ENCODE peak calls at places on chromosomes 13 and 19, in eight cellular contexts. F is GM23338, J is neural progenitor cell, C is GM23248, P is SK-N-SH, B is hepatocyte, O is PC-3, D is OCI-LY7. N is an unnamed sample.

GRCh38 chr19:40774916-40775631 is at the start of gene MIA:
- DNase-seq in O (no peak), J (no peak), F (no peak), P (no peak), B (no peak), D (no peak), C (no peak), N (no peak)

GRCh38 chr19:31071157-31071855 is 277.9 kb downstream of the TSHZ3 start:
- DNase-seq in P (no peak), B (peak), D (no peak), J (no peak), O (no peak), C (no peak), F (peak), N (no peak)

GRCh38 chr19:52991021-52991420 is 22.7 kb upstream of the ERVV-1 start:
- DNase-seq in F (no peak), C (no peak), J (no peak), B (no peak), O (no peak), D (no peak), P (no peak), N (no peak)

GRCh38 chr13:94683426-94683825 is 28.9 kb downstream of the SOX21 start:
- DNase-seq in J (no peak), O (no peak), P (no peak), C (peak), F (peak), B (no peak), D (no peak), N (no peak)

GRCh38 chr19:18049390-18049789 is 37.3 kb downstream of the IL12RB1 start:
- DNase-seq in B (no peak), C (peak), O (no peak), P (no peak), J (no peak), F (no peak), D (no peak), N (no peak)

GRCh38 chr13:98782654-98783053 is 30.2 kb upstream of the SLC15A1 start:
- DNase-seq in B (no peak), F (no peak), J (no peak), D (no peak), O (no peak), P (no peak), C (peak), N (no peak)

GRCh38 chr13:68056816-68057710 is 826.9 kb upstream of the PCDH9 start:
- DNase-seq in P (no peak), J (no peak), O (peak), D (peak), B (peak), F (peak), C (no peak), N (no peak)

GRCh38 chr13:72462726-72463125 is 264.7 kb downstream of the MZT1 start:
- DNase-seq in O (no peak), F (no peak), P (no peak), B (no peak), C (no peak), J (no peak), D (no peak), N (no peak)

GRCh38 chr19:29560313-29561075 is 34.7 kb downstream of the VSTM2B start:
- DNase-seq in F (no peak), D (no peak), J (no peak), O (no peak), C (no peak), P (no peak), B (no peak), N (no peak)

GRCh38 chr13:31697290-31697689 is 42.0 kb upstream of the RXFP2 start:
- DNase-seq in P (no peak), O (no peak), B (no peak), J (no peak), C (peak), F (no peak), D (no peak), N (no peak)

GRCh38 chr13:42048625-42049453 is at the start of gene DGKH:
- DNase-seq in D (peak), J (peak), B (peak), F (peak), C (peak), O (peak), P (peak), N (peak)

GRCh38 chr19:56834564-56835375 is 5.8 kb downstream of the PEG3 start:
- DNase-seq in F (no peak), B (no peak), O (no peak), C (peak), J (no peak), D (no peak), P (no peak), N (no peak)

GRCh38 chr13:85431720-85432119 is 367.5 kb downstream of the SLITRK6 start:
- DNase-seq in O (no peak), D (no peak), P (no peak), J (no peak), C (no peak), B (no peak), F (no peak), N (no peak)

GRCh38 chr19:13055213-13056051 is 47.2 kb downstream of the LYL1 start:
- DNase-seq in C (peak), J (peak), F (peak), B (peak), D (no peak), O (peak), P (peak), N (no peak)

GRCh38 chr19:11872624-11873023 is 15.0 kb upstream of the ZNF69 start:
- DNase-seq in O (no peak), D (no peak), C (no peak), F (no peak), B (no peak), P (no peak), J (no peak), N (no peak)

GRCh38 chr19:17209126-17210036 is 5.8 kb upstream of the USE1 start:
- DNase-seq in F (peak), O (peak), P (peak), C (peak), J (peak), B (peak), D (peak), N (peak)

GRCh38 chr19:55526216-55527196 is 10.4 kb downstream of the SBK2 start:
- DNase-seq in D (no peak), C (peak), J (no peak), P (peak), F (peak), O (peak), B (peak), N (no peak)

GRCh38 chr13:113192279-113192678 is 16.2 kb downstream of the PCID2 start:
- DNase-seq in C (no peak), B (no peak), P (no peak), D (no peak), F (no peak), J (no peak), O (no peak), N (no peak)

GRCh38 chr19:7715671-7716070 is 13.7 kb upstream of the FCER2 start:
- DNase-seq in P (no peak), D (no peak), F (no peak), O (no peak), J (no peak), C (no peak), B (no peak), N (no peak)

GRCh38 chr13:98416408-98416807 is 160.5 kb downstream of the STK24 start:
- DNase-seq in O (peak), P (no peak), F (no peak), J (no peak), D (no peak), C (no peak), B (peak), N (no peak)

GRCh38 chr19:49857834-49858590 is 7.1 kb downstream of the PTOV1 start:
- DNase-seq in B (no peak), O (no peak), F (no peak), C (no peak), D (peak), P (no peak), J (no peak), N (no peak)

GRCh38 chr19:39731685-39732084 is 6.1 kb downstream of the CLC start:
- DNase-seq in J (no peak), O (no peak), C (no peak), P (no peak), B (no peak), F (no peak), D (no peak), N (no peak)

GRCh38 chr13:23579886-23580706 is 9.9 kb downstream of the TNFRSF19 start:
- DNase-seq in D (no peak), C (peak), F (peak), P (no peak), B (no peak), O (peak), J (peak), N (no peak)

GRCh38 chr13:64314286-64314685 is 2898.6 kb upstream of the PCDH20 start:
- DNase-seq in P (no peak), F (no peak), J (no peak), O (peak), B (no peak), D (no peak), C (no peak), N (no peak)

GRCh38 chr19:10712041-10712440 is 5.8 kb upstream of the DNM2 start:
- DNase-seq in O (no peak), J (no peak), C (no peak), F (peak), P (no peak), B (no peak), D (no peak), N (no peak)
- TF ChIP-seq EZH2phosphoT487 in O (no peak), J (no peak), C (no peak), F (no peak), P (no peak), B (no peak), D (no peak), N (no peak)

DNA sequence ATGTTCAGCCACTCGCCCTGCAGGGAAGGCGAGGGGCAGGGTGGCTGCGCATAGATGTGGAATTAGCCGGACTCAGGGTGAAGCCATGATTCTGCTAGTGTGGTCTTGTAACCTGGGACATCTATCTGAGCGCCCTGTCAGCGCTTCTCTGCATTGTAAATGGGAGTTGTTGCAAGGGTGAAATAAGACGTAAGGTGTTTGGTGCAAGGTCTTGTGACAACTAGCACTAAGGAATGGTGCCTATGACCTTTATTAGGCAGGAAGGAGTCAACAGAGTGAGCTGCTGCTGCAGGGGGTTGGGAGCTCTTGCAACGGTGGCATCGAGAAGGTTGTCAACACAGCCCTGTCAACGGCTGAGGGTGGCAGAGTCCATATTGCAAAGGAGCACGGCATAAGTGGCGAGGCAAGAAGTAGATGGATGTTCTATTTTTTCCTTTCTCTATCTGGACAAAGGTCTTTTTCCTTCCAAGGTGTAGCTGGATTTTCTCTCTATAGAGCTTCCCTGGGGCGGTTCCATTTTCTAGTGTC is 49.3 kb downstream of the IRS2 start:
- DNase-seq in F (no peak), B (no peak), J (no peak), D (no peak), C (no peak), P (no peak), O (no peak), N (no peak)
- H3K27ac ChIP-seq in F (no peak), B (no peak), J (no peak), D (no peak), C (no peak), P (no peak), O (no peak), N (no peak)

DNA sequence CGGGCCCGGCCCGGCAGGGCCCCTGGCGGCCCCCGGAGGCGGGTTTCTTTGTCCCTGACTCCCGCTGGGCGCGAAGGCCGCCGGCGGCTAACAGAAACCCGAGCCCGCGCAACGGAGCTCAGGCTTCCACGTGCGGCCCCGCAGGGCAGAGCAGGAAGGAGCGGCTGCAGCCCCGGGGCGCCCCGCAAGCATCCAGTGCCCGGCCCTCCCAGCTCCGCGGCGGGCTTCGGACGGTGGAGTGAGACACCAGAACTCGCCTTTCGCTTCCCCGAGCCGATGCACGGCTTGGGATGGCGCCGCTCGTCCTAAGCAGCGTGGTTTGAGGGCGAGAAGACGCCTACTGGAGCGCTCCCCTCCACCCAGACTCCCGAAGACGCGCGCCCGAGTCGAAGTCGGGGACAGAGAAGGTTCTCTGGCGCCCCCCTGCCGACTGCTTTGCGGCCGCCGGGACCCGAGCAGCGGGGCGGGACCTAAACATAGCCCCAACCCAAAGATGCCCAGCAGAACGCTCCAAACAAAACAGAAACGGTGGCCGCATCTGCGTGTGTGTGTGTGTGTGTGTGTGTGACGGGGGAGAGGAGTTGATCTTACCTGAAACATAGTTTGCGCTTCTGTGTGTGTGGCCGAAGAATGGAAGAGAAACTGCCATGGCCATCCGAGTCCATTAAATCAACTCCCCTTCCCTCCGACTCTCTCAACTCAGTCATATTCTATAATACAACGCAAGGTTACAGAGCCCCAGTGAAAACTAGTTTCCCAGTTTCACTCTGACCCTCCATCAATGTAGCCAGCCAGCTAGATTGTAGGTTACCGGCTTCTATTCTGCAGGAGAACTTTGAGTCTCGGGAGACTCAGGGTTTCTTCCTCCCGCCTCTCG is 629 bp upstream of the FGF9 start:
- DNase-seq in O (no peak), D (peak), B (peak), C (peak), P (peak), F (peak), J (peak), N (no peak)
- TF ChIP-seq EZH2phosphoT487 in O (no peak), D (no peak), B (no peak), C (no peak), P (no peak), F (no peak), J (no peak), N (no peak)

GRCh38 chr13:40194204-40194806 is 472.1 kb downstream of the FOXO1 start:
- DNase-seq in F (no peak), B (no peak), D (no peak), C (peak), O (no peak), P (no peak), J (no peak), N (no peak)

GRCh38 chr13:40191186-40191980 is 475.1 kb downstream of the FOXO1 start:
- DNase-seq in D (no peak), B (peak), P (no peak), C (peak), J (no peak), O (no peak), F (no peak), N (no peak)

GRCh38 chr13:40193290-40194203 is 472.9 kb downstream of the FOXO1 start:
- DNase-seq in J (no peak), F (no peak), D (no peak), P (no peak), O (no peak), C (peak), B (no peak), N (no peak)

GRCh38 chr13:40190656-40191100 is 475.8 kb downstream of the FOXO1 start:
- DNase-seq in P (peak), C (peak), F (no peak), D (peak), J (peak), B (peak), O (peak), N (no peak)

DNA sequence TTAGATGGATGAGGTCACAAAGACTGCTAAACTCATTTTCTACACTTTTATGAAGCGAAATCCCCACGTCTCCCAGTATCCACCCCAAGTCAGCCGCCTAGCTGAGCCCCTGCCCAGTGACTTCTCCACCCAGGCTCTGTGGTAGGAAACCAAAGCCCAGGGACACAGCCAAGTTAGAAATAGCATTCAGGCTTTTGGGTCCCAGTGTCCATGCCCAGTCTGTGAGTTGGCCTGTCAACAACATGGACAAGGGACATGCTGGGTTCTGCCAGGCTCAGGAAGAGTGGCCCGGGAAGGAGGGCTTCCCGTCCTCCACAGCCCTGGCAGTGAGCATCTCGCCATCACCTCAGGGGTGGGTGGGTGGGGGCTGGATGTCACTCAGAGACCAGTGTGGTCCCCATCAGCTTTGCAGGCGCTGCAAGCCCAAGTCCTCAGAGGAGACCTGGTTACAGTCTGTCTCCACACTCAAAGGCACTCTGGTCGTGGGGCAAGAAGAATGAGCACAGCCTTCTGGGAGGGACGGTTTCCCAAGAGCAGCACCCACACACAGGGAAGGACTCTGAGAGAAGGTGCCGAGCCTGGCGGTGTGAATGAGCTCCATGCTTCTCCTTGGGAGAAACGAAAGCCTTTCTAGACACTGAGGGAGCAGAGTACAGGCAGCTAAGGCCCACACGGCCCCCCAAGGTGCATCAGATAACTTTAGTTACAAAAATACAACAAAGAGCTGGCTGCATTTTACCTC is 473.8 kb downstream of the FOXO1 start:
- DNase-seq in J (no peak), B (no peak), O (no peak), C (peak), F (no peak), D (no peak), P (no peak), N (no peak)
- H3K27ac ChIP-seq in J (no peak), B (no peak), O (no peak), C (peak), F (no peak), D (no peak), P (no peak), N (no peak)

DNA sequence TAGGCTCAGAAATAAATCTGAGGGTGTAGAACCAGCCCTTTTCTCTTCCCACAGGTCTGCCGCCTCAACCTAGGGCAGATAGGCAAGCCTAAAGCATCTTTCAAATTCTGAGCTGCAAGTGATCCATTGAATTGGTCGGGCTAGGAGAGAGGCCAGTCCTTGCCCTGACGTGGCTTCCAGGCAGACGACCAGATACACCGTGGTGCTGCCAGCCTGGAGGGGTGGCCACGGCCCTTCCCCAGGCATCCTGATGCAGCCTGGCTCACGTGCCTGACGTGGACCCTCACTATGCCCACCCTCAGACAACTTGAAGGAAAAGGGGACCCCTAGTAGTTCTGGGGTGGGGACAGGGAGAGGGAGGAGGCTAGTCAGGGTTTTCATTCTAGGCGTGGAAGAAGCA is 859.3 kb upstream of the KLHL1 start:
- DNase-seq in P (no peak), D (no peak), F (no peak), C (no peak), O (no peak), B (no peak), J (no peak), N (no peak)
- TF ChIP-seq EZH2phosphoT487 in P (no peak), D (no peak), F (no peak), C (no peak), O (no peak), B (no peak), J (no peak), N (no peak)

GRCh38 chr19:3766520-3766919 is 4.0 kb downstream of the MRPL54 start:
- DNase-seq in O (no peak), P (no peak), D (no peak), J (no peak), C (no peak), F (no peak), B (no peak), N (no peak)

GRCh38 chr19:3769494-3769893 is 2.5 kb downstream of the RAX2 start:
- DNase-seq in O (no peak), C (no peak), B (no peak), J (no peak), P (peak), F (no peak), D (no peak), N (no peak)

GRCh38 chr19:3768748-3769099 is 3.3 kb downstream of the RAX2 start:
- DNase-seq in O (no peak), C (no peak), J (no peak), F (no peak), P (no peak), B (no peak), D (no peak), N (no peak)

GRCh38 chr19:3767050-3767449 is 4.6 kb downstream of the MRPL54 start:
- DNase-seq in O (no peak), D (no peak), F (no peak), J (no peak), C (no peak), B (no peak), P (no peak), N (no peak)

GRCh38 chr19:3768015-3768747 is 3.8 kb downstream of the RAX2 start:
- DNase-seq in C (no peak), D (no peak), B (no peak), J (no peak), P (no peak), F (no peak), O (no peak), N (no peak)
- H3K27ac ChIP-seq in C (no peak), D (no peak), B (no peak), J (no peak), P (no peak), F (no peak), O (no peak), N (no peak)

DNA sequence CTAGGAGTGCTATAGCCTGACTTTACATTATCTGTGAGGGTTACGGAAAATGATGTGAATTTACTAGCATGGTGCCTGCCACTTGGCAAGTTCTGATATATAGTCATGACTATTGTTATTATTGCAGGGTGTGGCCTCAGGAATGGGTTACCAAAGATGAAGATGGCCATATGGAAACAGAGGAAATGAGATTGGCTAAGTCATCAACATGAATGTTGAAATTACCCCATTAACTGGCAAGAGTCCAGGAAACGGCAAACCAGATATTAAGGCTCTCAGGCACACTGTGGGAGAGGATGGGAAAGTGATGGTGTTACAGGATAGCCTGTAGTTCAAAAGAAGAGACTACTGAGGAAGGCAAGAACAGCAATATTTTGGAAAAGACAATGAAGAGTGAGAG is 183.3 kb downstream of the KCNRG start:
- DNase-seq in B (no peak), P (no peak), F (no peak), C (peak), J (no peak), D (no peak), O (peak), N (no peak)
- TF ChIP-seq EZH2phosphoT487 in B (no peak), P (no peak), F (no peak), C (no peak), J (no peak), D (no peak), O (no peak), N (no peak)